ENCODE peak calls at places on chromosomes 7 and 10, in eight cellular contexts. One of them, this sample, is unnamed.

GRCh38 chr10:24513155-24513554 is 210.5 kb downstream of the ARHGAP21 start:
- DNase-seq in IMR-90: peak
- DNase-seq in A549: peak
- DNase-seq in transverse colon: no peak
- DNase-seq in heart left ventricle: no peak
- DNase-seq in thyroid gland: peak
- DNase-seq in esophagus muscularis mucosa: no peak
- DNase-seq in K562: peak
- DNase-seq in this sample: no peak

GRCh38 chr7:18352339-18353255 is 143.0 kb upstream of the HDAC9 start:
- DNase-seq in IMR-90: peak
- DNase-seq in A549: peak
- DNase-seq in transverse colon: peak
- DNase-seq in heart left ventricle: peak
- DNase-seq in thyroid gland: peak
- DNase-seq in esophagus muscularis mucosa: no peak
- DNase-seq in K562: peak
- DNase-seq in this sample: peak

GRCh38 chr10:57880441-57881301 is 387.0 kb downstream of the IPMK start:
- DNase-seq in IMR-90: no peak
- DNase-seq in A549: no peak
- DNase-seq in transverse colon: no peak
- DNase-seq in heart left ventricle: no peak
- DNase-seq in thyroid gland: no peak
- DNase-seq in esophagus muscularis mucosa: no peak
- DNase-seq in K562: no peak
- DNase-seq in this sample: no peak

GRCh38 chr10:84358743-84359142 is 30.4 kb downstream of the CCSER2 start:
- DNase-seq in IMR-90: no peak
- DNase-seq in A549: no peak
- DNase-seq in transverse colon: no peak
- DNase-seq in heart left ventricle: no peak
- DNase-seq in thyroid gland: no peak
- DNase-seq in esophagus muscularis mucosa: no peak
- DNase-seq in K562: no peak
- DNase-seq in this sample: no peak

GRCh38 chr10:118395919-118396318 is 53.8 kb upstream of the FAM204A start:
- DNase-seq in IMR-90: no peak
- DNase-seq in A549: no peak
- DNase-seq in transverse colon: no peak
- DNase-seq in heart left ventricle: no peak
- DNase-seq in thyroid gland: no peak
- DNase-seq in esophagus muscularis mucosa: no peak
- DNase-seq in K562: no peak
- DNase-seq in this sample: no peak

GRCh38 chr10:23343591-23344225 is 889 bp downstream of the C10orf67 start:
- DNase-seq in IMR-90: peak
- DNase-seq in A549: peak
- DNase-seq in transverse colon: peak
- DNase-seq in heart left ventricle: peak
- DNase-seq in thyroid gland: peak
- DNase-seq in esophagus muscularis mucosa: peak
- DNase-seq in K562: peak
- DNase-seq in this sample: peak

GRCh38 chr10:22148956-22149355 is 68.9 kb downstream of the EBLN1 start:
- DNase-seq in IMR-90: peak
- DNase-seq in A549: no peak
- DNase-seq in transverse colon: no peak
- DNase-seq in heart left ventricle: no peak
- DNase-seq in thyroid gland: no peak
- DNase-seq in esophagus muscularis mucosa: no peak
- DNase-seq in K562: no peak
- DNase-seq in this sample: no peak

GRCh38 chr10:60446855-60447254 is 57.2 kb upstream of the ANK3 start:
- DNase-seq in IMR-90: no peak
- DNase-seq in A549: no peak
- DNase-seq in transverse colon: no peak
- DNase-seq in heart left ventricle: peak
- DNase-seq in thyroid gland: peak
- DNase-seq in esophagus muscularis mucosa: no peak
- DNase-seq in K562: no peak
- DNase-seq in this sample: peak

GRCh38 chr7:876972-877311 is 588 bp downstream of the GET4 start:
- DNase-seq in IMR-90: no peak
- DNase-seq in A549: peak
- DNase-seq in transverse colon: no peak
- DNase-seq in heart left ventricle: no peak
- DNase-seq in thyroid gland: no peak
- DNase-seq in esophagus muscularis mucosa: no peak
- DNase-seq in K562: no peak
- DNase-seq in this sample: no peak

GRCh38 chr10:27865221-27865635 is 119.6 kb upstream of the MKX start:
- DNase-seq in IMR-90: peak
- DNase-seq in A549: no peak
- DNase-seq in transverse colon: no peak
- DNase-seq in heart left ventricle: no peak
- DNase-seq in thyroid gland: no peak
- DNase-seq in esophagus muscularis mucosa: no peak
- DNase-seq in K562: no peak
- DNase-seq in this sample: no peak

GRCh38 chr10:78420946-78421732 is 387.5 kb downstream of the RPS24 start:
- DNase-seq in IMR-90: no peak
- DNase-seq in A549: no peak
- DNase-seq in transverse colon: no peak
- DNase-seq in heart left ventricle: peak
- DNase-seq in thyroid gland: peak
- DNase-seq in esophagus muscularis mucosa: no peak
- DNase-seq in K562: no peak
- DNase-seq in this sample: no peak

GRCh38 chr10:127649642-127650041 is 87.3 kb upstream of the FOXI2 start:
- DNase-seq in IMR-90: no peak
- DNase-seq in A549: peak
- DNase-seq in transverse colon: no peak
- DNase-seq in heart left ventricle: no peak
- DNase-seq in thyroid gland: peak
- DNase-seq in esophagus muscularis mucosa: no peak
- DNase-seq in K562: peak
- DNase-seq in this sample: no peak

GRCh38 chr7:24978837-24979469 is 1.0 kb downstream of the OSBPL3 start:
- DNase-seq in IMR-90: no peak
- DNase-seq in A549: no peak
- DNase-seq in transverse colon: peak
- DNase-seq in heart left ventricle: no peak
- DNase-seq in thyroid gland: peak
- DNase-seq in esophagus muscularis mucosa: no peak
- DNase-seq in K562: peak
- DNase-seq in this sample: no peak

GRCh38 chr7:38975944-38976392 is 1.7 kb upstream of the POU6F2 start:
- DNase-seq in IMR-90: no peak
- DNase-seq in A549: no peak
- DNase-seq in transverse colon: no peak
- DNase-seq in heart left ventricle: no peak
- DNase-seq in thyroid gland: no peak
- DNase-seq in esophagus muscularis mucosa: no peak
- DNase-seq in K562: no peak
- DNase-seq in this sample: no peak

GRCh38 chr7:28729276-28729675 is 228.9 kb downstream of the TRIL start:
- DNase-seq in IMR-90: no peak
- DNase-seq in A549: peak
- DNase-seq in transverse colon: no peak
- DNase-seq in heart left ventricle: no peak
- DNase-seq in thyroid gland: no peak
- DNase-seq in esophagus muscularis mucosa: no peak
- DNase-seq in K562: no peak
- DNase-seq in this sample: no peak

GRCh38 chr7:28128608-28129007 is 52.0 kb downstream of the JAZF1 start:
- DNase-seq in IMR-90: no peak
- DNase-seq in A549: no peak
- DNase-seq in transverse colon: no peak
- DNase-seq in heart left ventricle: no peak
- DNase-seq in thyroid gland: no peak
- DNase-seq in esophagus muscularis mucosa: no peak
- DNase-seq in K562: no peak
- DNase-seq in this sample: no peak

GRCh38 chr10:86855503-86855902 is 99.1 kb downstream of the BMPR1A start:
- DNase-seq in IMR-90: no peak
- DNase-seq in A549: no peak
- DNase-seq in transverse colon: no peak
- DNase-seq in heart left ventricle: no peak
- DNase-seq in thyroid gland: no peak
- DNase-seq in esophagus muscularis mucosa: no peak
- DNase-seq in K562: no peak
- DNase-seq in this sample: no peak

GRCh38 chr10:99894613-99895012 is 112.2 kb downstream of the ABCC2 start:
- DNase-seq in IMR-90: no peak
- DNase-seq in A549: no peak
- DNase-seq in transverse colon: no peak
- DNase-seq in heart left ventricle: no peak
- DNase-seq in thyroid gland: no peak
- DNase-seq in esophagus muscularis mucosa: no peak
- DNase-seq in K562: no peak
- DNase-seq in this sample: no peak

GRCh38 chr7:117231047-117231359 is 91.9 kb downstream of the WNT2 start:
- DNase-seq in IMR-90: no peak
- DNase-seq in A549: no peak
- DNase-seq in transverse colon: no peak
- DNase-seq in heart left ventricle: no peak
- DNase-seq in thyroid gland: no peak
- DNase-seq in esophagus muscularis mucosa: no peak
- DNase-seq in K562: no peak
- DNase-seq in this sample: no peak
- H3K27ac ChIP-seq in IMR-90: peak
- H3K27ac ChIP-seq in A549: no peak
- H3K27ac ChIP-seq in transverse colon: no peak
- H3K27ac ChIP-seq in heart left ventricle: no peak
- H3K27ac ChIP-seq in thyroid gland: no peak
- H3K27ac ChIP-seq in esophagus muscularis mucosa: no peak
- H3K27ac ChIP-seq in K562: no peak
- H3K27ac ChIP-seq in this sample: no peak

GRCh38 chr7:116953372-116953726 is at the start of gene ST7:
- DNase-seq in IMR-90: peak
- DNase-seq in A549: peak
- DNase-seq in transverse colon: peak
- DNase-seq in heart left ventricle: peak
- DNase-seq in thyroid gland: peak
- DNase-seq in esophagus muscularis mucosa: no peak
- DNase-seq in K562: no peak
- DNase-seq in this sample: peak
- TF ChIP-seq POLR2A in IMR-90: peak
- TF ChIP-seq POLR2A in A549: no peak
- TF ChIP-seq POLR2A in transverse colon: peak
- TF ChIP-seq POLR2A in heart left ventricle: no peak
- TF ChIP-seq POLR2A in thyroid gland: no peak
- TF ChIP-seq POLR2A in esophagus muscularis mucosa: no peak
- TF ChIP-seq POLR2A in K562: peak
- TF ChIP-seq POLR2A in this sample: no peak

DNA sequence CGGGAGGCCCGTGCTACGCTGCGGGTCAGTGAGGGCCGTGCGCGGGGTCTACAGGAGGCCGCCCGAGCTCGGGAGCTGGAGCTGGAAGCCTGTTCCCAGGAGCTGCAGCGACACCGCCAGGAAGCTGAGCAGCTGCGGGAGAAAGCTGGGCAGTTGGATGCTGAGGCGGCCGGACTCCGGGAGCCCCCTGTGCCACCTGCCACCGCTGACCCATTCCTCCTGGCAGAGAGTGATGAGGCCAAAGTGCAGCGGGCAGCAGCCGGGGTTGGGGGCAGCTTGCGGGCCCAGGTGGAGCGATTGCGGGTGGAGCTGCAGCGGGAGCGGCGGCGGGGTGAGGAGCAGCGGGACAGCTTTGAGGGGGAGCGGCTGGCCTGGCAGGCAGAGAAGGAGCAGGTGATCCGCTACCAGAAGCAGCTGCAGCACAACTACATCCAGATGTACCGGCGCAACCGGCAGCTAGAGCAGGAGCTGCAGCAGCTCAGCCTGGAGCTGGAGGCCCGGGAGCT is 7.0 kb downstream of the LZTS2 start:
- DNase-seq in IMR-90: peak
- DNase-seq in A549: no peak
- DNase-seq in transverse colon: no peak
- DNase-seq in heart left ventricle: no peak
- DNase-seq in thyroid gland: no peak
- DNase-seq in esophagus muscularis mucosa: no peak
- DNase-seq in K562: no peak
- DNase-seq in this sample: no peak
- H3K27ac ChIP-seq in IMR-90: peak
- H3K27ac ChIP-seq in A549: no peak
- H3K27ac ChIP-seq in transverse colon: peak
- H3K27ac ChIP-seq in heart left ventricle: peak
- H3K27ac ChIP-seq in thyroid gland: no peak
- H3K27ac ChIP-seq in esophagus muscularis mucosa: peak
- H3K27ac ChIP-seq in K562: no peak
- H3K27ac ChIP-seq in this sample: no peak

GRCh38 chr10:63700935-63701263 is 179.7 kb downstream of the REEP3 start:
- DNase-seq in IMR-90: peak
- DNase-seq in A549: no peak
- DNase-seq in transverse colon: no peak
- DNase-seq in heart left ventricle: no peak
- DNase-seq in thyroid gland: no peak
- DNase-seq in esophagus muscularis mucosa: no peak
- DNase-seq in K562: no peak
- DNase-seq in this sample: no peak

GRCh38 chr10:63700209-63700934 is 179.2 kb downstream of the REEP3 start:
- DNase-seq in IMR-90: peak
- DNase-seq in A549: peak
- DNase-seq in transverse colon: no peak
- DNase-seq in heart left ventricle: peak
- DNase-seq in thyroid gland: no peak
- DNase-seq in esophagus muscularis mucosa: no peak
- DNase-seq in K562: no peak
- DNase-seq in this sample: no peak

GRCh38 chr10:63702107-63702506 is 180.9 kb downstream of the REEP3 start:
- DNase-seq in IMR-90: no peak
- DNase-seq in A549: no peak
- DNase-seq in transverse colon: no peak
- DNase-seq in heart left ventricle: no peak
- DNase-seq in thyroid gland: no peak
- DNase-seq in esophagus muscularis mucosa: no peak
- DNase-seq in K562: no peak
- DNase-seq in this sample: no peak

GRCh38 chr10:63703113-63703670 is 182.0 kb downstream of the REEP3 start:
- DNase-seq in IMR-90: peak
- DNase-seq in A549: no peak
- DNase-seq in transverse colon: no peak
- DNase-seq in heart left ventricle: no peak
- DNase-seq in thyroid gland: no peak
- DNase-seq in esophagus muscularis mucosa: no peak
- DNase-seq in K562: peak
- DNase-seq in this sample: no peak

DNA sequence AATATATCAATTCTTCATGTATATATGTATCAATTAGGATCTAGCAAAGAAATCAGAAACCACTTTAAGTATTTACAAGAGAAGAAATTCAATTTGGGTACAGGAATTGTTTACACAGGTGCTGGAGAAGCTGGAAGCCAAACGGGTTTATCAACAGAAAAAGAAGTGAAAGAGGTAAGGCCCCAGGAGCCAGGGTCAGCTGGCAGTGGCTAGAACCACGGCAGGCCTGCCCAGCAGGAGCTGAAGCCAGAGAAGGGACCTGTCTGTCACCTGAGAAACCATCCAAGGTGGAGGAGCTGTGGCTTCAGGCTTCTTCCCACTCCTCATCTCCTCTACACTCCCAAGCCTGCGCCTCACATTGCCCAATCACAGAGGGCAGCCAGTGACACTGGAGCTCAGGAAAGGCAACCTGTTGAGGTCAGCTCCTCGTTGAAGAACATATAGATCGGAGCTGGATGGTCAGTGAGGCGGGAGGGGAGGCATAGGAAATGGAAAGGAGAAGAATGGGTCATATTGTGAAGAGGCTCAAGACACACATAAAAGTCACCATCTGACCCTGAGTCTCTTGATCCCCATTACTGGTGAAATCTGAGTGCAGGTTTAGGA is 182.6 kb downstream of the REEP3 start:
- DNase-seq in IMR-90: no peak
- DNase-seq in A549: no peak
- DNase-seq in transverse colon: no peak
- DNase-seq in heart left ventricle: no peak
- DNase-seq in thyroid gland: no peak
- DNase-seq in esophagus muscularis mucosa: no peak
- DNase-seq in K562: no peak
- DNase-seq in this sample: no peak
- TF ChIP-seq POLR2A in IMR-90: no peak
- TF ChIP-seq POLR2A in A549: no peak
- TF ChIP-seq POLR2A in transverse colon: no peak
- TF ChIP-seq POLR2A in heart left ventricle: no peak
- TF ChIP-seq POLR2A in thyroid gland: no peak
- TF ChIP-seq POLR2A in esophagus muscularis mucosa: no peak
- TF ChIP-seq POLR2A in K562: no peak
- TF ChIP-seq POLR2A in this sample: no peak

This sample was measured in prostate gland.